ENCODE peak calls at places on chromosomes 5 and 9, in seven cellular contexts. B is HFF-Myc; A is CD8-positive, alpha-beta memory T cell; O is gastrocnemius medialis; L is HFFc6; W is IMR-90; U is fibroblast of pulmonary artery. T is an unnamed sample.

GRCh38 chr5:95822038-95822407 is 503 bp downstream of the GLRX start:
- DNase-seq in O (peak; percentile 56), W (peak; percentile 25), A (no peak), U (peak; percentile 77), B (no peak), L (peak; percentile 16), T (peak; percentile 17)

GRCh38 chr5:93570294-93571110 is 10.5 kb downstream of the NR2F1-AS1 start:
- DNase-seq in O (no peak), A (no peak), L (no peak), B (no peak), W (no peak), U (no peak), T (no peak)

GRCh38 chr9:95574176-95574575 is 57.4 kb upstream of the PTCH1 start:
- DNase-seq in A (peak; percentile 17), W (no peak), O (no peak), L (no peak), U (no peak), B (no peak), T (no peak)

GRCh38 chr5:122101636-122102285 is 23.7 kb upstream of the LOX start:
- DNase-seq in A (no peak), U (peak; percentile 82), L (peak; percentile 57), O (no peak), W (peak; percentile 79), B (no peak), T (peak; percentile 27)

GRCh38 chr5:167730121-167730520 is 561.3 kb upstream of the WWC1 start:
- DNase-seq in A (no peak), B (peak; percentile 61), W (peak; percentile 96), O (no peak), L (peak; percentile 92), U (peak; percentile 98), T (peak; percentile 89)

GRCh38 chr5:98031926-98032325 is 741.5 kb upstream of the RGMB start:
- DNase-seq in A (no peak), U (no peak), O (no peak), B (no peak), L (peak; percentile 5), W (peak; percentile 9), T (peak; percentile 15)

GRCh38 chr5:126805108-126805507 is 28.2 kb downstream of the LMNB1 start:
- DNase-seq in L (peak; percentile 65), O (no peak), B (no peak), W (peak; percentile 59), A (no peak), U (peak; percentile 62), T (peak; percentile 34)

GRCh38 chr9:91158946-91159345 is 202.8 kb downstream of the AUH start:
- DNase-seq in U (no peak), B (no peak), A (no peak), W (no peak), O (no peak), L (no peak), T (no peak)

GRCh38 chr5:125612356-125613149 is 810.7 kb upstream of the GRAMD2B start:
- DNase-seq in A (no peak), L (no peak), O (peak; percentile 4), U (no peak), W (no peak), B (no peak), T (no peak)

GRCh38 chr5:147461915-147462314 is 48.0 kb downstream of the DPYSL3 start:
- DNase-seq in L (peak; percentile 53), W (peak; percentile 28), B (no peak), U (no peak), O (no peak), A (no peak), T (no peak)

GRCh38 chr5:136276946-136277345 is 84.0 kb upstream of the SMIM32 start:
- DNase-seq in L (no peak), U (peak; percentile 6), A (no peak), O (no peak), W (no peak), B (no peak), T (no peak)

GRCh38 chr5:43104102-43104501 is 16.6 kb upstream of the ZNF131 start:
- DNase-seq in O (no peak), U (no peak), A (no peak), B (no peak), L (no peak), W (no peak), T (no peak)

GRCh38 chr9:123825337-123825736 is 104.6 kb downstream of the DENND1A start:
- DNase-seq in A (no peak), B (no peak), W (peak; percentile 53), L (peak; percentile 12), O (no peak), U (peak; percentile 18), T (no peak)

GRCh38 chr5:163822548-163822947 is 317.1 kb downstream of the MAT2B start:
- DNase-seq in L (no peak), W (no peak), B (no peak), U (no peak), O (no peak), A (no peak), T (no peak)

GRCh38 chr5:76401801-76402250 is 1.3 kb upstream of the IQGAP2 start:
- DNase-seq in O (no peak), L (no peak), B (no peak), U (no peak), A (no peak), W (no peak), T (no peak)

GRCh38 chr5:41406424-41406823 is 104.0 kb downstream of the PLCXD3 start:
- DNase-seq in A (no peak), U (no peak), L (no peak), B (no peak), O (no peak), W (no peak), T (no peak)

GRCh38 chr5:6081727-6082210 is 296.6 kb downstream of the MED10 start:
- DNase-seq in O (no peak), B (no peak), L (no peak), W (no peak), A (no peak), U (no peak), T (no peak)

GRCh38 chr9:18710089-18710488 is 236.1 kb downstream of the ADAMTSL1 start:
- DNase-seq in O (no peak), L (no peak), W (peak; percentile 6), A (no peak), U (no peak), B (no peak), T (no peak)

GRCh38 chr5:124057161-124057814 is 545.3 kb downstream of the CSNK1G3 start:
- DNase-seq in A (no peak), O (no peak), W (no peak), U (no peak), B (no peak), L (no peak), T (no peak)

GRCh38 chr5:104778-105296 is 12.9 kb downstream of the PLEKHG4B start:
- DNase-seq in L (no peak), A (no peak), U (no peak), O (no peak), B (no peak), W (no peak), T (no peak)

GRCh38 chr9:104494808-104495207 is 9.3 kb upstream of the OR13F1 start:
- DNase-seq in L (no peak), W (no peak), B (no peak), A (no peak), O (no peak), U (no peak), T (no peak)

GRCh38 chr5:100464418-100464817 is 70.8 kb upstream of the FAM174A start:
- DNase-seq in A (no peak), B (no peak), U (peak; percentile 24), O (no peak), L (no peak), W (peak; percentile 71), T (peak; percentile 13)

GRCh38 chr5:176875783-176876505 is 23.2 kb downstream of the HK3 start:
- DNase-seq in B (no peak), U (no peak), O (no peak), L (no peak), A (no peak), W (no peak), T (no peak)

GRCh38 chr9:129283290-129283691 is 105.2 kb upstream of the IER5L start:
- DNase-seq in O (no peak), L (no peak), A (no peak), U (no peak), B (no peak), W (no peak), T (no peak)

GRCh38 chr9:113621309-113621791 is 157.8 kb downstream of the RGS3 start:
- DNase-seq in B (peak; percentile 68), L (peak; percentile 90), A (no peak), O (no peak), U (peak; percentile 95), W (peak; percentile 93), T (peak; percentile 90)

GRCh38 chr5:81854915-81855314 is 104.0 kb upstream of the SSBP2 start:
- DNase-seq in L (no peak), A (no peak), B (no peak), O (no peak), W (no peak), U (no peak), T (no peak)

GRCh38 chr5:158676642-158677489 is 422.9 kb downstream of the EBF1 start:
- DNase-seq in A (no peak), L (no peak), B (no peak), O (no peak), W (no peak), U (no peak), T (no peak)